ENCODE peak calls at places on chromosome 19, in seven cellular contexts. I is activated T-helper 1 cell treated with Interleukin-2 at 50 U/mL for 16 hours; P is AG10803; J is activated CD4-positive, alpha-beta T cell treated with anti-CD3 and anti-CD28 coated beads for 48 hours; R is tibial artery; E is NCI-H2081; D is CD8-positive, alpha-beta memory T cell. G is an unnamed sample.

GRCh38 chr19:51615991-51616390 is 14.2 kb downstream of the SIGLEC5 start:
- DNase-seq in J (no peak), P (no peak), E (no peak), D (no peak), I (no peak), R (no peak), G (no peak)

GRCh38 chr19:2422951-2423880 is 4.2 kb downstream of the TIMM13 start:
- DNase-seq in I (no peak), J (no peak), D (no peak), E (no peak), P (no peak), R (no peak), G (no peak)

GRCh38 chr19:18488403-18488723 is 33.5 kb downstream of the ELL start:
- DNase-seq in E (no peak), D (no peak), R (no peak), J (peak; percentile 32), P (peak; percentile 52), I (no peak), G (no peak)

GRCh38 chr19:10766681-10767201 is 48.9 kb downstream of the DNM2 start:
- DNase-seq in D (no peak), I (no peak), J (no peak), E (peak; percentile 26), R (no peak), P (peak; percentile 34), G (no peak)

GRCh38 chr19:8487137-8487851 is 15.1 kb downstream of the PRAM1 start:
- DNase-seq in J (peak; percentile 73), D (peak; percentile 64), I (peak; percentile 49), R (peak; percentile 49), E (no peak), P (no peak), G (no peak)

GRCh38 chr19:38905620-38906019 is 5.9 kb downstream of the NFKBIB start:
- DNase-seq in P (no peak), J (no peak), E (no peak), D (no peak), I (no peak), R (no peak), G (no peak)

GRCh38 chr19:34678085-34678412 is 571 bp downstream of the ZNF302 start:
- DNase-seq in D (no peak), I (no peak), R (no peak), P (no peak), J (no peak), E (no peak), G (no peak)

GRCh38 chr19:3229346-3229743 is 4.9 kb downstream of the CELF5 start:
- DNase-seq in I (no peak), D (no peak), R (no peak), E (no peak), P (no peak), J (no peak), G (no peak)

GRCh38 chr19:1395194-1396018 is 5.9 kb downstream of the GAMT start:
- DNase-seq in D (no peak), I (no peak), E (no peak), P (no peak), R (no peak), J (no peak), G (no peak)

GRCh38 chr19:48284891-48285290 is 15.0 kb downstream of the ZNF114 start:
- DNase-seq in E (no peak), P (no peak), J (no peak), I (no peak), D (no peak), R (no peak), G (no peak)

GRCh38 chr19:47330466-47330869 is 1.5 kb upstream of the C5AR2 start:
- DNase-seq in E (no peak), D (no peak), I (no peak), R (no peak), P (no peak), J (no peak), G (no peak)

GRCh38 chr19:11375143-11375948 is 880 bp downstream of the SWSAP1 start:
- DNase-seq in J (peak; percentile 82), E (peak; percentile 35), D (peak; percentile 72), I (peak; percentile 65), P (no peak), R (peak; percentile 49), G (no peak)

GRCh38 chr19:1102407-1103106 is 1.2 kb upstream of the GPX4 start:
- DNase-seq in J (peak; percentile 82), I (no peak), P (peak; percentile 100), D (peak; percentile 47), E (no peak), R (peak; percentile 85), G (peak; percentile 30)

GRCh38 chr19:18204394-18205179 is 745 bp upstream of the RAB3A start:
- DNase-seq in J (peak; percentile 23), P (no peak), E (peak; percentile 77), D (no peak), I (no peak), R (peak; percentile 67), G (no peak)

GRCh38 chr19:10712041-10712440 is 5.8 kb upstream of the DNM2 start:
- DNase-seq in R (no peak), D (no peak), J (no peak), E (no peak), I (no peak), P (no peak), G (no peak)